ENCODE peak calls at places on chromosome 22, in ten cellular contexts. H is progenitor cell of endocrine pancreas, J is A549, A is AG04450, I is pancreas, G is colonic mucosa, X is MM.1S, V is left lung, D is retinal pigment epithelial cell, F is dorsolateral prefrontal cortex. R is an unnamed sample.
A peak's percentile ranks its signal among the peaks of the same experiment; 100 is the strongest.

GRCh38 chr22:48393041-48393370 is 1434.7 kb downstream of the BRD1 start:
- DNase-seq in A (no peak), J (no peak), G (no peak), D (no peak), I (no peak), V (no peak), F (no peak), H (no peak), X (no peak), R (no peak)

GRCh38 chr22:49046546-49047305 is 780.9 kb downstream of the BRD1 start:
- DNase-seq in F (peak; percentile 67), I (no peak), D (no peak), H (peak; percentile 70), G (peak; percentile 30), A (no peak), X (peak; percentile 19), V (no peak), J (peak; percentile 60), R (peak; percentile 84)

GRCh38 chr22:36756031-36756430 is 19.9 kb downstream of the IFT27 start:
- DNase-seq in X (no peak), A (no peak), G (no peak), V (peak; percentile 32), H (no peak), J (no peak), I (no peak), F (no peak), D (no peak), R (no peak)

GRCh38 chr22:19814428-19814827 is 40.2 kb downstream of the GNB1L start:
- DNase-seq in V (no peak), J (no peak), A (no peak), D (no peak), X (no peak), I (no peak), G (no peak), H (no peak), F (no peak), R (no peak)

GRCh38 chr22:49935561-49935960 is 17.1 kb downstream of the CRELD2 start:
- DNase-seq in H (no peak), D (no peak), I (peak; percentile 56), X (no peak), F (no peak), V (no peak), J (no peak), A (no peak), G (no peak), R (no peak)

GRCh38 chr22:29994941-29995340 is 85.3 kb upstream of the HORMAD2 start:
- DNase-seq in J (peak; percentile 37), I (no peak), V (no peak), A (no peak), X (no peak), F (no peak), D (peak; percentile 78), G (peak; percentile 43), H (no peak), R (no peak)

GRCh38 chr22:49426098-49426497 is 401.6 kb downstream of the BRD1 start:
- DNase-seq in D (no peak), F (no peak), A (no peak), X (no peak), I (no peak), V (no peak), H (no peak), G (no peak), J (no peak), R (no peak)

GRCh38 chr22:37235897-37236607 is 8.0 kb downstream of the RAC2 start:
- DNase-seq in J (no peak), X (no peak), D (no peak), H (no peak), V (peak; percentile 32), F (peak; percentile 13), A (no peak), I (no peak), G (no peak), R (no peak)

GRCh38 chr22:33917744-33918406 is 2.4 kb downstream of the LARGE1 start:
- DNase-seq in D (no peak), F (no peak), J (peak; percentile 26), X (peak; percentile 75), A (no peak), G (no peak), I (no peak), V (no peak), H (no peak), R (peak; percentile 10)

GRCh38 chr22:42179616-42180015 is 49.0 kb upstream of the CYP2D6 start:
- DNase-seq in H (no peak), A (peak; percentile 45), V (no peak), I (no peak), J (no peak), F (no peak), X (no peak), D (no peak), G (no peak), R (no peak)

GRCh38 chr22:48541401-48542098 is 1286.1 kb downstream of the BRD1 start:
- DNase-seq in G (no peak), F (no peak), D (no peak), H (no peak), J (no peak), I (no peak), X (no peak), A (no peak), V (no peak), R (no peak)

GRCh38 chr22:50201191-50202129 is 649 bp downstream of the SELENOO start:
- DNase-seq in J (no peak), G (peak; percentile 45), D (no peak), X (no peak), A (no peak), F (no peak), H (no peak), I (no peak), V (no peak), R (peak; percentile 52)

GRCh38 chr22:43129426-43130425 is 13.5 kb downstream of the MCAT start:
- DNase-seq in I (no peak), A (no peak), J (no peak), G (no peak), V (no peak), F (no peak), H (no peak), D (no peak), X (no peak), R (no peak)

GRCh38 chr22:37735054-37735453 is 38.2 kb downstream of the TRIOBP start:
- DNase-seq in F (no peak), A (no peak), H (peak; percentile 50), X (no peak), D (no peak), V (no peak), I (no peak), J (peak; percentile 67), G (peak; percentile 57), R (peak; percentile 72)

GRCh38 chr22:38352436-38352835 is 35.2 kb upstream of the CSNK1E start:
- DNase-seq in H (no peak), I (no peak), F (no peak), G (no peak), D (no peak), V (no peak), X (no peak), J (no peak), A (no peak), R (no peak)

GRCh38 chr22:42686756-42687491 is 33.7 kb downstream of the A4GALT start:
- DNase-seq in I (no peak), V (no peak), D (no peak), A (no peak), H (no peak), X (no peak), F (no peak), J (no peak), G (no peak), R (no peak)

GRCh38 chr22:36430863-36431262 is 43.1 kb upstream of the MYH9 start:
- DNase-seq in G (no peak), D (no peak), I (peak; percentile 12), A (no peak), X (no peak), V (no peak), J (peak; percentile 53), H (no peak), F (no peak), R (no peak)

GRCh38 chr22:22902247-22902962 is 14.8 kb downstream of the IGLL5 start:
- DNase-seq in X (no peak), F (no peak), G (no peak), J (no peak), H (no peak), D (no peak), I (no peak), V (no peak), A (no peak), R (no peak)
- TF ChIP-seq CTCF in X (no peak), F (no peak), G (no peak), J (no peak), H (no peak), D (no peak), I (no peak), V (no peak), A (no peak), R (no peak)

GRCh38 chr22:21796863-21797262 is 61.3 kb upstream of the YPEL1 start:
- DNase-seq in A (no peak), V (no peak), H (no peak), D (no peak), F (peak; percentile 58), G (no peak), I (peak; percentile 34), J (no peak), X (no peak), R (no peak)

GRCh38 chr22:21797444-21798221 is 62.0 kb upstream of the YPEL1 start:
- DNase-seq in V (no peak), D (no peak), J (no peak), F (no peak), H (no peak), X (no peak), G (no peak), I (no peak), A (no peak), R (no peak)

GRCh38 chr22:21796231-21796630 is 60.6 kb upstream of the YPEL1 start:
- DNase-seq in H (no peak), V (no peak), D (no peak), I (no peak), A (no peak), F (no peak), J (no peak), X (no peak), G (no peak), R (no peak)

GRCh38 chr22:21790359-21790758 is 54.8 kb upstream of the YPEL1 start:
- DNase-seq in J (no peak), X (no peak), D (no peak), G (no peak), V (no peak), H (no peak), I (no peak), F (no peak), A (no peak), R (no peak)

GRCh38 chr22:21791635-21792625 is 56.3 kb upstream of the YPEL1 start:
- DNase-seq in I (no peak), A (no peak), H (no peak), G (no peak), J (peak; percentile 9), V (no peak), F (no peak), X (no peak), D (no peak), R (no peak)
- TF ChIP-seq CTCF in I (no peak), A (peak; percentile 12), H (no peak), G (no peak), J (no peak), V (no peak), F (no peak), X (no peak), D (no peak), R (no peak)

GRCh38 chr22:21447694-21448402 is 19.3 kb upstream of the TMEM191C start:
- DNase-seq in H (no peak), F (peak; percentile 40), A (no peak), I (peak; percentile 61), X (no peak), J (peak; percentile 30), D (no peak), V (no peak), G (no peak), R (no peak)
- TF ChIP-seq CTCF in H (peak; percentile 7), F (no peak), A (no peak), I (no peak), X (peak; percentile 14), J (no peak), D (peak; percentile 20), V (no peak), G (no peak), R (no peak)

GRCh38 chr22:41092023-41092817 is at the start of gene EP300:
- DNase-seq in X (peak; percentile 90), H (peak; percentile 45), I (peak; percentile 86), D (no peak), F (peak; percentile 87), J (peak; percentile 88), G (peak; percentile 89), V (peak; percentile 92), A (no peak), R (peak; percentile 72)
- TF ChIP-seq CTCF in X (peak; percentile 22), H (peak; percentile 21), I (peak; percentile 13), D (no peak), F (no peak), J (no peak), G (no peak), V (peak; percentile 52), A (peak; percentile 26), R (no peak)

R was measured in nephron progenitor cell.